ENCODE peak calls at places on chromosomes 4 and X, in seven cellular contexts. P is mesenchymal stem cell, I is IMR-90, R is H9, L is mesendoderm, F is trophoblast cell, A is H1. D is an unnamed sample.

GRCh38 chrX:5431823-5432222 is 796.8 kb downstream of the NLGN4X start:
- DNase-seq in R (no peak), F (no peak), P (no peak), A (no peak), I (no peak), L (no peak), D (no peak)

GRCh38 chrX:153825042-153825441 is 5.3 kb downstream of the PDZD4 start:
- DNase-seq in P (no peak), R (no peak), F (no peak), I (no peak), L (no peak), A (no peak), D (no peak)

GRCh38 chrX:34365482-34365881 is 233.4 kb upstream of the FAM47A start:
- DNase-seq in I (peak; percentile 3), A (no peak), L (peak; percentile 14), R (no peak), P (peak; percentile 22), F (peak; percentile 17), D (peak; percentile 0)

GRCh38 chrX:23782455-23782854 is 518 bp upstream of the SAT1 start:
- DNase-seq in L (no peak), R (no peak), P (peak; percentile 57), I (no peak), F (peak; percentile 87), A (no peak), D (no peak)

GRCh38 chrX:120769576-120770341 is 105.9 kb downstream of the CT47B1 start:
- DNase-seq in I (peak; percentile 19), F (peak; percentile 80), R (no peak), L (peak; percentile 28), P (peak; percentile 17), A (no peak), D (no peak)

GRCh38 chr4:162015090-162015489 is 148.7 kb downstream of the FSTL5 start:
- DNase-seq in R (no peak), P (peak; percentile 73), L (no peak), I (peak; percentile 24), A (no peak), F (no peak), D (no peak)

GRCh38 chr4:144594471-144594986 is 51.4 kb upstream of the HHIP start:
- DNase-seq in R (no peak), L (no peak), F (no peak), A (no peak), I (peak; percentile 25), P (no peak), D (no peak)

GRCh38 chrX:100643943-100644587 is at the start of gene SRPX2:
- DNase-seq in I (peak; percentile 91), F (peak; percentile 74), A (no peak), L (no peak), P (peak; percentile 93), R (no peak), D (no peak)

GRCh38 chrX:41452972-41453371 is 5.8 kb downstream of the NYX start:
- DNase-seq in P (peak; percentile 41), R (no peak), F (peak; percentile 86), L (no peak), A (no peak), I (peak; percentile 45), D (no peak)

GRCh38 chr4:79927931-79928330 is 145.1 kb downstream of the ANTXR2 start:
- DNase-seq in A (no peak), P (no peak), R (no peak), I (no peak), L (no peak), F (no peak), D (no peak)

GRCh38 chr4:80610845-80611244 is 275.3 kb downstream of the CFAP299 start:
- DNase-seq in F (no peak), R (no peak), I (peak; percentile 67), L (no peak), A (no peak), P (no peak), D (no peak)

GRCh38 chr4:34893382-34893781 is 1350.9 kb downstream of the ARAP2 start:
- DNase-seq in I (no peak), L (no peak), A (no peak), R (no peak), P (no peak), F (no peak), D (no peak)

GRCh38 chr4:106338671-106339070 is 22.3 kb downstream of the AIMP1 start:
- DNase-seq in L (no peak), R (no peak), F (no peak), I (no peak), A (no peak), P (no peak), D (no peak)

GRCh38 chrX:96907888-96908287 is 24.2 kb downstream of the RPA4 start:
- DNase-seq in R (no peak), P (no peak), L (no peak), A (no peak), I (no peak), F (no peak), D (no peak)

GRCh38 chr4:68079918-68080317 is 49.8 kb downstream of the TMPRSS11F start:
- DNase-seq in A (no peak), F (no peak), P (no peak), I (no peak), L (peak; percentile 48), R (no peak), D (no peak)

GRCh38 chrX:134174859-134175258 is 62.1 kb upstream of the CCDC160 start:
- DNase-seq in P (no peak), L (peak; percentile 76), F (no peak), R (peak; percentile 73), I (no peak), A (peak; percentile 54), D (peak; percentile 61)

GRCh38 chrX:134172588-134173259 is 64.3 kb upstream of the CCDC160 start:
- DNase-seq in A (no peak), I (no peak), L (peak; percentile 24), P (peak; percentile 23), F (peak; percentile 42), R (no peak), D (no peak)

GRCh38 chrX:134174273-134174660 is 62.7 kb upstream of the CCDC160 start:
- DNase-seq in R (no peak), I (no peak), F (no peak), L (no peak), A (no peak), P (no peak), D (no peak)

GRCh38 chrX:134173541-134174272 is 63.3 kb upstream of the CCDC160 start:
- DNase-seq in A (peak; percentile 46), L (peak; percentile 74), F (no peak), R (peak; percentile 64), I (no peak), P (no peak), D (no peak)

GRCh38 chrX:134171661-134172587 is 65.1 kb upstream of the CCDC160 start:
- DNase-seq in F (peak; percentile 10), A (no peak), R (peak; percentile 43), P (peak; percentile 6), L (peak; percentile 84), I (no peak), D (no peak)
- H3K23ac ChIP-seq in F (no peak overlapping the region), A (no peak overlapping the region), R (no peak overlapping the region), P (no peak overlapping the region), L (no peak overlapping the region), I (no peak overlapping the region), D (no peak overlapping the region)

GRCh38 chrX:118864063-118864630 is 40.5 kb downstream of the ZCCHC12 start:
- DNase-seq in L (no peak), I (no peak), P (no peak), F (no peak), A (no peak), R (no peak), D (no peak)

GRCh38 chrX:118865231-118865630 is 41.6 kb downstream of the ZCCHC12 start:
- DNase-seq in I (no peak), A (no peak), L (no peak), R (no peak), P (no peak), F (no peak), D (no peak)

GRCh38 chrX:118861338-118861737 is 37.7 kb downstream of the ZCCHC12 start:
- DNase-seq in A (no peak), R (no peak), F (no peak), P (no peak), L (no peak), I (no peak), D (no peak)

GRCh38 chrX:118862990-118863389 is 39.4 kb downstream of the ZCCHC12 start:
- DNase-seq in R (no peak), A (no peak), P (no peak), I (no peak), L (no peak), F (no peak), D (no peak)

DNA sequence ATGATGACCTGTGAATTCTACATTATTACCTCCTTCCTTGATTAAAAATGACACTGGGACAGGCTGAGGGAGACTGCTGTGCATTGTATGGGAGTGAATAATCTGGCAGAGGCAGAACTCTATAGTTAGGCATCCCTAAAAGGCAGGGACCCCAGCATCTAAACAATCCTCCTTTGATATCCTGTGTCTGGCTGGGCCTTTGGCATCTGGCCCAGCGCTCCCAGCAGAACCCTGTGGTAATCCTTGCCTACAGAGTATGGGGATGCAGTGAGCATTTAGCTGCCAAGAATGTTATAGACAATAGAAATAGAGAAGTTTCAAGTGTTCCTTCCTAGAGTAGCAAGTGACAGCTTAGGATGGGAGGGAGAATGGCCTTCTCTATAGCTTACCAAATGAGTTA is 38.5 kb downstream of the ZCCHC12 start:
- DNase-seq in R (no peak), F (no peak), I (no peak), L (no peak), P (no peak), A (no peak), D (no peak)
- H3K4ac ChIP-seq in R (no peak overlapping the region), F (no peak overlapping the region), I (no peak overlapping the region), L (no peak overlapping the region), P (no peak overlapping the region), A (no peak overlapping the region), D (no peak overlapping the region)

DNA sequence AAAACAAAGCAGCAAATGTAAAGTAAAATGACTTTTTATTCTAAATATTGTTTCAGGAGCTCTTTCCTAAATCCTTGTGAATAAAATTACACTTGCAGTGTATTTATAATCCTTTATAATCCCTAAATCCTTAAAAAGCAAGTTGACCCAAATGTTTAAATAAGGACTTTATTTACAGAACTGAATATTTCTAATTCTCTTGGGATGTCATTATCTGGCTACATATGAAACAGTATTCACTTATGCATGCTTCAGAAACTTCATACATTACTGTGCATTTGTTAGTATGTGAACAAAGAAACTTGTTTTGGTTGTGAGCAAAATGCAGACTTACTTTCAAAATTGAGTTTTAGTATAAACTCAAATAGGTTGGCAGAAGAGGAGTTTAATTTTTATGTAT is 49.2 kb downstream of the PTTG2 start:
- DNase-seq in I (peak; percentile 23), P (no peak), L (no peak), A (no peak), F (peak; percentile 31), R (no peak), D (no peak)
- H4K8ac ChIP-seq in I (no peak overlapping the region), P (no peak overlapping the region), L (no peak overlapping the region), A (no peak overlapping the region), F (no peak overlapping the region), R (no peak overlapping the region), D (no peak overlapping the region)

GRCh38 chr4:88827442-88827841 is 129.8 kb upstream of the NAP1L5 start:
- DNase-seq in L (no peak), I (peak; percentile 4), A (no peak), R (no peak), P (no peak), F (peak; percentile 55), D (no peak)

GRCh38 chr4:88822034-88822433 is 124.4 kb upstream of the NAP1L5 start:
- DNase-seq in P (no peak), R (no peak), F (peak; percentile 19), I (no peak), A (no peak), L (no peak), D (no peak)

GRCh38 chr4:88820723-88821368 is 123.2 kb upstream of the NAP1L5 start:
- DNase-seq in F (no peak), R (no peak), A (no peak), L (no peak), P (no peak), I (peak; percentile 2), D (no peak)

GRCh38 chr4:88818650-88819470 is 121.2 kb upstream of the NAP1L5 start:
- DNase-seq in R (peak; percentile 49), A (peak; percentile 54), I (peak; percentile 59), P (peak; percentile 58), F (peak; percentile 74), L (peak; percentile 70), D (peak; percentile 24)

GRCh38 chr4:88823058-88823919 is 125.7 kb upstream of the NAP1L5 start:
- DNase-seq in A (peak; percentile 67), P (peak; percentile 98), L (peak; percentile 96), R (peak; percentile 89), F (peak; percentile 90), I (peak; percentile 98), D (peak; percentile 71)
- H3K23ac ChIP-seq in A (no peak overlapping the region), P (no peak overlapping the region), L (no peak overlapping the region), R (no peak overlapping the region), F (no peak overlapping the region), I (peak overlapping the region; percentile 96), D (no peak overlapping the region)